ENCODE peak calls at places on chromosomes 5 and 9, in ten cellular contexts. Y is Panc1, D is IMR-90, A is progenitor cell of endocrine pancreas, N is NB4, H is A549, F is endothelial cell of umbilical vein, M is choroid plexus epithelial cell, G is LNCaP clone FGC, W is thoracic aorta. J is an unnamed sample.

GRCh38 chr9:133742251-133742650 is 4.1 kb upstream of the SARDH start:
- DNase-seq in W (no peak), D (no peak), Y (no peak), M (no peak), G (no peak), H (no peak), N (no peak), A (no peak), F (no peak), J (no peak)

GRCh38 chr5:111948517-111948916 is 191.5 kb upstream of the NREP start:
- DNase-seq in W (no peak), Y (no peak), M (peak), F (no peak), N (no peak), A (no peak), D (peak), H (no peak), G (no peak), J (peak)

GRCh38 chr5:100676807-100677631 is 141.8 kb downstream of the FAM174A start:
- DNase-seq in A (no peak), G (peak), Y (no peak), W (no peak), D (peak), F (peak), M (peak), H (no peak), N (no peak), J (peak)

GRCh38 chr9:110189559-110190311 is 18.2 kb downstream of the C9orf152 start:
- DNase-seq in F (no peak), M (no peak), H (no peak), A (no peak), G (no peak), W (no peak), Y (no peak), D (no peak), N (no peak), J (no peak)

GRCh38 chr5:59071755-59072549 is 489.1 kb downstream of the RAB3C start:
- DNase-seq in N (no peak), Y (no peak), W (no peak), A (no peak), D (no peak), H (no peak), M (no peak), G (no peak), F (no peak), J (no peak)

GRCh38 chr9:116275418-116276295 is 122.1 kb downstream of the PAPPA start:
- DNase-seq in N (no peak), W (no peak), Y (no peak), D (peak), G (no peak), H (no peak), A (no peak), M (peak), F (peak), J (no peak)

GRCh38 chr5:96115467-96115812 is 153.8 kb upstream of the ELL2 start:
- DNase-seq in Y (no peak), W (no peak), D (no peak), H (no peak), M (no peak), A (no peak), G (no peak), F (peak), N (no peak), J (no peak)

GRCh38 chr9:128528445-128529160 is 23.8 kb upstream of the SPTAN1 start:
- DNase-seq in M (peak), G (no peak), Y (no peak), A (no peak), H (no peak), F (peak), D (peak), W (no peak), N (no peak), J (no peak)

GRCh38 chr9:77019010-77019809 is at the start of gene FOXB2:
- DNase-seq in D (no peak), G (peak), W (no peak), F (no peak), Y (no peak), A (no peak), M (no peak), N (no peak), H (no peak), J (no peak)

GRCh38 chr9:13648068-13648467 is 368.6 kb upstream of the MPDZ start:
- DNase-seq in M (no peak), W (no peak), G (no peak), A (no peak), N (no peak), D (no peak), Y (no peak), F (no peak), H (no peak), J (no peak)

GRCh38 chr9:108047264-108047663 is 557.7 kb upstream of the KLF4 start:
- DNase-seq in G (no peak), F (no peak), M (peak), N (no peak), D (peak), H (no peak), W (no peak), A (no peak), Y (no peak), J (peak)

GRCh38 chr5:156120777-156121176 is 206.2 kb upstream of the SGCD start:
- DNase-seq in M (no peak), D (no peak), G (no peak), H (peak), N (no peak), F (no peak), W (no peak), A (no peak), Y (no peak), J (no peak)

GRCh38 chr5:81808106-81808505 is 57.2 kb upstream of the SSBP2 start:
- DNase-seq in Y (no peak), N (no peak), G (no peak), D (no peak), W (no peak), M (no peak), H (no peak), F (no peak), A (no peak), J (no peak)

GRCh38 chr5:27217160-27217956 is 179.0 kb upstream of the CDH9 start:
- DNase-seq in A (no peak), F (no peak), W (no peak), M (no peak), G (no peak), Y (no peak), D (no peak), H (peak), N (no peak), J (no peak)

GRCh38 chr5:139482050-139482889 is at the start of gene STING1:
- DNase-seq in W (peak), G (peak), N (peak), A (no peak), Y (peak), M (peak), F (peak), H (no peak), D (peak), J (peak)

GRCh38 chr5:144566747-144567415 is 396.2 kb downstream of the KCTD16 start:
- DNase-seq in F (no peak), D (peak), A (no peak), N (no peak), G (no peak), Y (no peak), M (no peak), H (no peak), W (no peak), J (peak)

GRCh38 chr5:572398-573019 is 39.6 kb upstream of the CEP72 start:
- DNase-seq in F (no peak), M (no peak), H (no peak), N (no peak), G (no peak), D (no peak), A (no peak), W (no peak), Y (no peak), J (no peak)

GRCh38 chr9:36559036-36559695 is 13.5 kb upstream of the MELK start:
- DNase-seq in H (no peak), M (peak), G (no peak), W (no peak), N (no peak), A (no peak), D (peak), F (no peak), Y (no peak), J (peak)

GRCh38 chr5:24353606-24354005 is 291.2 kb downstream of the CDH10 start:
- DNase-seq in G (no peak), M (no peak), W (no peak), H (no peak), D (no peak), A (no peak), N (no peak), F (no peak), Y (no peak), J (no peak)

GRCh38 chr9:91433180-91433579 is 9.5 kb upstream of the NFIL3 start:
- DNase-seq in H (peak), W (no peak), N (peak), D (peak), A (no peak), F (peak), M (peak), G (peak), Y (peak), J (peak)

GRCh38 chr9:71928376-71928775 is 16.9 kb downstream of the C9orf85 start:
- DNase-seq in N (no peak), Y (no peak), D (peak), H (no peak), A (no peak), F (no peak), W (no peak), G (peak), M (no peak), J (peak)

GRCh38 chr9:133464638-133465037 is 4.9 kb downstream of the CACFD1 start:
- DNase-seq in M (no peak), F (no peak), H (no peak), G (no peak), D (no peak), A (no peak), Y (no peak), W (no peak), N (no peak), J (no peak)

GRCh38 chr9:34536685-34537084 is 13.9 kb upstream of the ENHO start:
- DNase-seq in W (no peak), N (no peak), Y (no peak), G (no peak), H (no peak), D (no peak), A (no peak), M (no peak), F (no peak), J (no peak)

GRCh38 chr9:111661802-111662491 is 542 bp downstream of the GNG10 start:
- DNase-seq in W (peak), A (no peak), Y (no peak), F (peak), M (peak), N (peak), G (no peak), H (peak), D (peak), J (peak)

GRCh38 chr9:87646546-87646945 is 79.4 kb upstream of the CTSL start:
- DNase-seq in M (no peak), N (no peak), W (no peak), Y (no peak), F (no peak), A (no peak), H (no peak), G (no peak), D (no peak), J (no peak)

GRCh38 chr9:4084440-4084818 is 215.4 kb downstream of the GLIS3 start:
- DNase-seq in D (peak), A (no peak), G (no peak), F (no peak), Y (no peak), M (peak), H (no peak), W (no peak), N (no peak), J (no peak)

GRCh38 chr9:79357620-79358019 is 214.1 kb upstream of the TLE4 start:
- DNase-seq in A (no peak), W (no peak), F (no peak), G (no peak), N (peak), H (no peak), Y (no peak), D (no peak), M (no peak), J (no peak)

GRCh38 chr9:118038713-118039112 is 334.5 kb downstream of the TLR4 start:
- DNase-seq in G (no peak), H (no peak), W (no peak), F (no peak), N (no peak), M (no peak), A (no peak), Y (no peak), D (no peak), J (no peak)

GRCh38 chr5:98110791-98111190 is 662.7 kb upstream of the RGMB start:
- DNase-seq in W (no peak), D (peak), N (no peak), A (no peak), F (no peak), Y (no peak), M (no peak), G (no peak), H (no peak), J (no peak)

GRCh38 chr5:148740466-148740865 is 85.9 kb upstream of the ADRB2 start:
- DNase-seq in Y (no peak), M (no peak), A (no peak), W (no peak), H (no peak), D (no peak), F (no peak), G (no peak), N (no peak), J (no peak)

GRCh38 chr5:140024928-140025327 is 18.2 kb downstream of the NRG2 start:
- DNase-seq in W (no peak), G (no peak), M (no peak), A (no peak), F (no peak), Y (no peak), H (no peak), N (no peak), D (no peak), J (no peak)

GRCh38 chr5:136054133-136054996 is 25.6 kb downstream of the TGFBI start:
- DNase-seq in Y (no peak), D (peak), M (peak), N (no peak), W (no peak), H (no peak), A (no peak), F (no peak), G (no peak), J (no peak)

GRCh38 chr5:170863646-170864045 is 1.8 kb downstream of the RANBP17 start:
- DNase-seq in N (no peak), H (no peak), M (peak), D (peak), A (no peak), Y (no peak), G (no peak), W (no peak), F (no peak), J (no peak)

GRCh38 chr5:87048156-87048555 is 219.5 kb upstream of the RASA1 start:
- DNase-seq in Y (no peak), F (no peak), A (no peak), M (no peak), N (peak), D (no peak), W (no peak), G (peak), H (peak), J (no peak)
- TF ChIP-seq CTCF in Y (no peak), F (no peak), A (no peak), M (no peak), N (no peak), D (no peak), W (no peak), G (peak), H (peak), J (no peak)

DNA sequence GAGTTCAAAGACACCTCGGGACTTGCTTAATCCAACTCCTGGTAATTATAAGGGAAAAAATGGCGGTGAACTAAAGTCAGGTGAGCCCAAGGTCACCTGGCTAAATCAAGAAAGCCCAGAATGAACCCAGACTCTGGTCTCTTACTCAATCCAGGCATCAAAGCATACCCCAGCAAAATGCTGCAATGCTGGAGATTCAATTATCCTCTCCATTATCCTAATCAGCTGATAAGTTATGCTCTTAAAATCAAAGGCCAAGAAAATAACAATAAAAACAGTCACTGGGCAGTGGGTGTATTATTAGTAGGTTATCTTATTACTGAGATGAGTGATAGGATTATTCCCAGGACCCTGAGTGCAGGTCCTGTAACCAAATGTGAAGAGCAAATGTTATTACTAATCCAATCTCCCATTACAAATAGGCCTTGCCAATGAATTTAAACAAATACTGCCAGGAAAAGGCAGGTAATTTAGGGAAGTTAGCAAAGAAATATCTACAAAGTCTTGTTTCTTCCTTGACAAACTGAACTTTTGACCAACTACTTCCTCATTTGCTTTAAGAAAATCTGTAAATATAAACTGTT is 103.4 kb downstream of the MED27 start:
- DNase-seq in G (peak), M (no peak), Y (no peak), A (no peak), H (no peak), D (no peak), W (no peak), N (peak), F (no peak), J (no peak)
- TF ChIP-seq CTCF in G (no peak), M (no peak), Y (no peak), A (no peak), H (no peak), D (no peak), W (no peak), N (no peak), F (no peak), J (no peak)

GRCh38 chr9:21993007-21993406 is 1.2 kb downstream of the CDKN2A start:
- DNase-seq in F (no peak), M (no peak), D (no peak), N (no peak), W (no peak), H (no peak), G (peak), Y (no peak), A (no peak), J (no peak)

GRCh38 chr9:21995652-21996275 is 1.2 kb downstream of the CDKN2B-AS1 start:
- DNase-seq in H (no peak), W (no peak), M (peak), N (no peak), G (no peak), D (peak), Y (no peak), F (peak), A (peak), J (peak)

GRCh38 chr9:21994996-21995651 is 533 bp downstream of the CDKN2B-AS1 start:
- DNase-seq in F (peak), W (no peak), D (peak), H (no peak), M (peak), G (peak), N (no peak), Y (no peak), A (no peak), J (peak)

GRCh38 chr9:21994526-21994995 is at the start of gene CDKN2B-AS1:
- DNase-seq in M (peak), W (no peak), H (no peak), N (no peak), A (peak), F (peak), Y (no peak), G (peak), D (peak), J (peak)

DNA sequence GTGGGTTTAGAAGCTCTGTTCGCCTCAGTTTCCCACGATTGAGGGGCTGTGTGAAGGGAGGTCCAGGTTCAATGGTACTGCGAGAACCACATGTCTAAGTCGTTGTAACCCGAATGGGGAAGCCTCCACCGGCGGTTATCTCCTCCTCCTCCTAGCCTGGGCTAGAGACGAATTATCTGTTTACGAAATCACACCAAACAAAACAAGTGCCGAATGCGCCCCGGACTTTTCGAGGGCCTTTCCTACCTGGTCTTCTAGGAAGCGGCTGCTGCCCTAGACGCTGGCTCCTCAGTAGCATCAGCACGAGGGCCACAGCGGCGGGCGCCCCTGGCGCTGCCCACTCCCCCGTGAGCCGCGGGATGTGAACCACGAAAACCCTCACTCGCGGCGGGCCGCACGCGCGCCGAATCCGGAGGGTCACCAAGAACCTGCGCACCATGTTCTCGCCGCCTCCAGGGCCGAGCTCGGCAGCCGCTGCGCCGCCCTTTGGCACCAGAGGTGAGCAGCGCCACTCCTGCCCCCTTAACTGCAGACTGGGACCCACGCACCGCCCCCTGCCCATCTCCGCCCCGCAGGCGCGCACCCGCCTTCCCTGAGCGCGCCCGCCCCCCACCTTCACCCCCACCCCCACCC is at the start of gene CDKN2A:
- DNase-seq in Y (no peak), G (peak), M (peak), F (peak), A (peak), W (no peak), H (no peak), N (no peak), D (peak), J (peak)
- TF ChIP-seq CTCF in Y (no peak), G (peak), M (no peak), F (no peak), A (peak), W (no peak), H (no peak), N (no peak), D (no peak), J (no peak)

DNA sequence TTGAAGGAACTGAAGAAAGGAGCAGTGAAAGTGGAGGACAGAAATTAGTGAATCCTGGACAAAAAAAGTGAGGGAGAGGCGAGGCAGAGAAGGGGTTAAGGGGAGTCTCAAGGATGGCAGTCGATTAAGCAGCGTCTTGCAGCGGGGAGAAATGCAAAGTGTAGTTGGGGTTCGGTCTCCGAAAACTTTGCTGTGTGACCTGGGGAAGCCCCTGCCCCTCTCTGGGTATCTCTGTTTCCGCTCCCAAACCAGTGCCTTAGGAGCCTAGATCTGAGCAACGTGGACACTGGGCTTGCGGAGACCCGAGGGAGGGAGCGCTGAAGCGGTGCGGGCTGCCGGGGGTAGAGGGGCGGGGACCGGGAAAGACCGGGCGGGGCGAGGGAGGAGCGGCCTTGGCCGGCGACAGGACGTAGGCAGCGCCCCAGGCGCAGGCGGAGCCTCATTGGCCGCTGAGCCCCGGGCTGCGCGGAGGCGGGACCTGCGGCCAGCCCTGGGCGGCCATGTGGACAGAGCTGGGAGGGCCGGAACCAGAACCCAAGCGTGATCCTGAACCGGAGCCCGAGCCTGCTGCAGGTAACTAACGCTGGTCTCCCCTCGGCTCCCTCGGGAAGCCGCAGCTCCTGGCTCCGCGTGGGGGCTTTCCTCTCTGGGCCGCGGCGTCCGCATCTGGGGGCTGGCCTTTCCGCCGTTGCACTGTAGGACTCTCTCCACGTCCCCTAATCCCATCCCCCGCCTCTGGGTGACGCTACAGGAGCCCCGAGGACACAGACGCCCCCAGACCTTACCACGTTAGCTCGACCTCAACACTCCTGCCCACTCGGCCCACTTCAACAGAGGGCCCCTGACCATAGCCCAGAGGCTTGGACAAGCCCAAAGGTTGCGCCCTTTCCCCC is at the start of gene ALDH1B1:
- DNase-seq in N (peak), G (peak), A (peak), Y (no peak), F (peak), M (peak), D (peak), H (peak), W (peak), J (peak)
- TF ChIP-seq CTCF in N (peak), G (peak), A (peak), Y (no peak), F (no peak), M (peak), D (peak), H (peak), W (no peak), J (no peak)

GRCh38 chr5:10689391-10690081 is 71.5 kb downstream of the DAP start:
- DNase-seq in G (no peak), N (peak), M (peak), D (peak), H (peak), Y (no peak), W (no peak), A (no peak), F (peak), J (peak)
- TF ChIP-seq CTCF in G (peak), N (peak), M (peak), D (peak), H (peak), Y (peak), W (no peak), A (peak), F (peak), J (peak)